ENCODE peak calls at places on chromosomes 11 and 22, in five cellular contexts. C is CD4-positive, alpha-beta memory T cell; R is substantia nigra; Z is GM18507; I is stimulated activated CD8-positive, alpha-beta memory T cell treated with anti-CD3 and anti-CD28 coated beads, Interleukin-7, amount 100 ng/mL, for 48 hours. W is an unnamed sample.

GRCh38 chr11:2088746-2089535 is 50.2 kb downstream of the IGF2 start:
- DNase-seq in C (no peak), R (no peak), Z (no peak), I (no peak), W (no peak)

GRCh38 chr11:132114743-132115142 is 744.3 kb downstream of the NTM start:
- DNase-seq in C (no peak), R (no peak), Z (no peak), I (no peak), W (no peak)

GRCh38 chr22:25837288-25837900 is 95.4 kb downstream of the MYO18B start:
- DNase-seq in C (no peak), R (no peak), Z (no peak), I (no peak), W (no peak)

GRCh38 chr11:12556155-12556554 is 118.1 kb upstream of the TEAD1 start:
- DNase-seq in C (no peak), R (no peak), Z (no peak), I (no peak), W (no peak)

GRCh38 chr22:26602127-26602526 is 12.2 kb upstream of the TPST2 start:
- DNase-seq in C (no peak), R (no peak), Z (no peak), I (no peak), W (no peak)

GRCh38 chr22:46845281-46846153 is 83.1 kb downstream of the TBC1D22A start:
- DNase-seq in C (no peak), R (no peak), Z (no peak), I (no peak), W (no peak)

GRCh38 chr11:95571861-95572260 is 217.7 kb downstream of the FAM76B start:
- DNase-seq in C (no peak), R (no peak), Z (no peak), I (no peak), W (no peak)

GRCh38 chr22:30204742-30205111 is 41.8 kb downstream of the LIF start:
- DNase-seq in C (no peak), R (no peak), Z (no peak), I (no peak), W (no peak)

GRCh38 chr11:83773950-83774880 is 488.0 kb upstream of the CCDC90B start:
- DNase-seq in C (no peak), R (no peak), Z (no peak), I (no peak), W (no peak)

GRCh38 chr11:65539401-65540289 is 14.8 kb downstream of the SCYL1 start:
- DNase-seq in C (no peak), R (no peak), Z (peak; percentile 59), I (no peak), W (no peak)

GRCh38 chr22:19849800-19850481 is 4.7 kb downstream of the GNB1L start:
- DNase-seq in C (no peak), R (no peak), Z (no peak), I (no peak), W (no peak)

GRCh38 chr11:72573380-72573949 is 100.8 kb downstream of the PDE2A start:
- DNase-seq in C (peak; percentile 25), R (no peak), Z (no peak), I (no peak), W (no peak)

GRCh38 chr11:69841859-69842698 is 22.9 kb upstream of the FGF3 start:
- DNase-seq in C (peak; percentile 9), R (no peak), Z (no peak), I (no peak), W (no peak)

GRCh38 chr22:40463017-40463631 is 92.7 kb downstream of the SGSM3 start:
- DNase-seq in C (peak; percentile 49), R (no peak), Z (no peak), I (peak; percentile 56), W (peak; percentile 54)

GRCh38 chr11:65925397-65925796 is 6.2 kb downstream of the DRAP1 start:
- DNase-seq in C (no peak), R (no peak), Z (no peak), I (no peak), W (no peak)

GRCh38 chr11:68261749-68262543 is 9.8 kb downstream of the C11orf24 start:
- DNase-seq in C (no peak), R (no peak), Z (no peak), I (no peak), W (no peak)

GRCh38 chr11:16883179-16883578 is 131.0 kb downstream of the PLEKHA7 start:
- DNase-seq in C (no peak), R (no peak), Z (no peak), I (no peak), W (no peak)

GRCh38 chr11:68655806-68656205 is 28.5 kb upstream of the GAL start:
- DNase-seq in C (no peak), R (no peak), Z (no peak), I (no peak), W (no peak)

GRCh38 chr11:96124155-96124554 is 200.2 kb upstream of the MTMR2 start:
- DNase-seq in C (no peak), R (no peak), Z (no peak), I (no peak), W (no peak)

GRCh38 chr11:77198440-77198849 is 70.4 kb downstream of the MYO7A start:
- DNase-seq in C (no peak), R (no peak), Z (peak; percentile 18), I (peak; percentile 24), W (no peak)

GRCh38 chr11:67268036-67268683 is 1.9 kb downstream of the GRK2 start:
- DNase-seq in C (peak; percentile 68), R (no peak), Z (no peak), I (peak; percentile 81), W (peak; percentile 77)

GRCh38 chr22:44192098-44192810 is 11.5 kb downstream of the PARVG start:
- DNase-seq in C (peak; percentile 27), R (no peak), Z (no peak), I (no peak), W (no peak)

GRCh38 chr11:18368236-18368635 is 26.1 kb upstream of the LDHA start:
- DNase-seq in C (no peak), R (no peak), Z (no peak), I (no peak), W (no peak)

GRCh38 chr22:35140879-35141745 is 75.2 kb downstream of the ISX start:
- DNase-seq in C (no peak), R (no peak), Z (peak; percentile 43), I (no peak), W (no peak)

GRCh38 chr11:69009441-69010211 is 3.4 kb downstream of the MRGPRF start:
- DNase-seq in C (no peak), R (no peak), Z (no peak), I (no peak), W (no peak)

GRCh38 chr11:46673713-46674462 is 26.5 kb downstream of the ARHGAP1 start:
- DNase-seq in C (no peak), R (no peak), Z (no peak), I (no peak), W (no peak)

GRCh38 chr11:102986815-102987214 is 31.3 kb upstream of the MMP13 start:
- DNase-seq in C (no peak), R (no peak), Z (no peak), I (no peak), W (no peak)

GRCh38 chr11:14184548-14184947 is 174.4 kb downstream of the RRAS2 start:
- DNase-seq in C (no peak), R (no peak), Z (no peak), I (no peak), W (no peak)

GRCh38 chr22:49751968-49752597 is 75.6 kb downstream of the BRD1 start:
- DNase-seq in C (no peak), R (no peak), Z (no peak), I (no peak), W (no peak)

GRCh38 chr11:43676933-43677332 is 3.6 kb upstream of the HSD17B12 start:
- DNase-seq in C (no peak), R (no peak), Z (no peak), I (no peak), W (no peak)

GRCh38 chr11:115941481-115941993 is 437.3 kb upstream of the CADM1 start:
- DNase-seq in C (no peak), R (peak; percentile 12), Z (no peak), I (peak; percentile 36), W (no peak)

GRCh38 chr22:43777204-43777671 is 34.9 kb downstream of the EFCAB6 start:
- DNase-seq in C (no peak), R (no peak), Z (no peak), I (no peak), W (no peak)

GRCh38 chr22:28172948-28173360 is 253.9 kb upstream of the PITPNB start:
- DNase-seq in C (no peak), R (no peak), Z (no peak), I (no peak), W (no peak)

GRCh38 chr11:72352859-72353551 is 81.3 kb downstream of the CLPB start:
- DNase-seq in C (no peak), R (no peak), Z (peak; percentile 29), I (no peak), W (no peak)